ENCODE peak calls at places on chromosomes 11 and 22, in nine cellular contexts. One of them, this sample, is unnamed. For H3K4me1, the result is how much of the 10 kb centered on the place peaks cover.

GRCh38 chr11:87405843-87406242 is 368.1 kb downstream of the TMEM135 start:
- DNase-seq in effector memory CD4-positive, alpha-beta T cell: no peak
- DNase-seq in A549: no peak
- DNase-seq in GM23248: peak
- DNase-seq in neuronal stem cell: no peak
- DNase-seq in mammary epithelial cell: no peak
- DNase-seq in mucosa of descending colon: no peak
- DNase-seq in prostate gland: no peak
- DNase-seq in colonic mucosa: no peak
- DNase-seq in this sample: no peak

GRCh38 chr22:38162881-38163843 is 18.5 kb downstream of the PLA2G6 start:
- DNase-seq in GM23248: no peak
- DNase-seq in mucosa of descending colon: no peak
- DNase-seq in neuronal stem cell: no peak
- DNase-seq in A549: no peak
- DNase-seq in effector memory CD4-positive, alpha-beta T cell: no peak
- DNase-seq in mammary epithelial cell: no peak
- DNase-seq in prostate gland: no peak
- DNase-seq in colonic mucosa: no peak
- DNase-seq in this sample: no peak

GRCh38 chr11:106697058-106697457 is 321.2 kb downstream of the GUCY1A2 start:
- DNase-seq in prostate gland: no peak
- DNase-seq in A549: no peak
- DNase-seq in mucosa of descending colon: no peak
- DNase-seq in neuronal stem cell: no peak
- DNase-seq in effector memory CD4-positive, alpha-beta T cell: no peak
- DNase-seq in mammary epithelial cell: peak
- DNase-seq in GM23248: peak
- DNase-seq in colonic mucosa: no peak
- DNase-seq in this sample: peak

GRCh38 chr22:23387827-23388491 is 192.1 kb downstream of the IGLL1 start:
- DNase-seq in neuronal stem cell: no peak
- DNase-seq in effector memory CD4-positive, alpha-beta T cell: no peak
- DNase-seq in prostate gland: no peak
- DNase-seq in GM23248: no peak
- DNase-seq in A549: no peak
- DNase-seq in colonic mucosa: no peak
- DNase-seq in mammary epithelial cell: no peak
- DNase-seq in mucosa of descending colon: no peak
- DNase-seq in this sample: no peak

GRCh38 chr11:12087075-12087775 is 23.2 kb upstream of the MICAL2 start:
- DNase-seq in effector memory CD4-positive, alpha-beta T cell: peak
- DNase-seq in colonic mucosa: peak
- DNase-seq in prostate gland: no peak
- DNase-seq in neuronal stem cell: no peak
- DNase-seq in mammary epithelial cell: peak
- DNase-seq in A549: peak
- DNase-seq in GM23248: peak
- DNase-seq in mucosa of descending colon: peak
- DNase-seq in this sample: peak

GRCh38 chr11:122123258-122123929 is 7.4 kb upstream of the BLID start:
- DNase-seq in prostate gland: no peak
- DNase-seq in effector memory CD4-positive, alpha-beta T cell: no peak
- DNase-seq in A549: no peak
- DNase-seq in colonic mucosa: no peak
- DNase-seq in GM23248: peak
- DNase-seq in mucosa of descending colon: no peak
- DNase-seq in mammary epithelial cell: no peak
- DNase-seq in neuronal stem cell: no peak
- DNase-seq in this sample: peak

GRCh38 chr11:103744496-103745153 is 291.8 kb upstream of the DDI1 start:
- DNase-seq in mucosa of descending colon: no peak
- DNase-seq in mammary epithelial cell: no peak
- DNase-seq in neuronal stem cell: no peak
- DNase-seq in A549: no peak
- DNase-seq in prostate gland: no peak
- DNase-seq in GM23248: no peak
- DNase-seq in effector memory CD4-positive, alpha-beta T cell: no peak
- DNase-seq in colonic mucosa: no peak
- DNase-seq in this sample: no peak

GRCh38 chr22:26453195-26453594 is 24.1 kb downstream of the ASPHD2 start:
- DNase-seq in neuronal stem cell: no peak
- DNase-seq in GM23248: no peak
- DNase-seq in prostate gland: no peak
- DNase-seq in mammary epithelial cell: no peak
- DNase-seq in effector memory CD4-positive, alpha-beta T cell: no peak
- DNase-seq in colonic mucosa: no peak
- DNase-seq in A549: no peak
- DNase-seq in mucosa of descending colon: no peak
- DNase-seq in this sample: no peak

GRCh38 chr22:35842954-35843353 is 125.3 kb downstream of the APOL5 start:
- DNase-seq in GM23248: peak
- DNase-seq in effector memory CD4-positive, alpha-beta T cell: no peak
- DNase-seq in A549: peak
- DNase-seq in mucosa of descending colon: no peak
- DNase-seq in prostate gland: no peak
- DNase-seq in mammary epithelial cell: peak
- DNase-seq in neuronal stem cell: no peak
- DNase-seq in colonic mucosa: peak
- DNase-seq in this sample: no peak

GRCh38 chr22:46103181-46103580 is 47.1 kb upstream of the PPARA start:
- DNase-seq in prostate gland: no peak
- DNase-seq in mucosa of descending colon: no peak
- DNase-seq in GM23248: no peak
- DNase-seq in neuronal stem cell: no peak
- DNase-seq in effector memory CD4-positive, alpha-beta T cell: no peak
- DNase-seq in colonic mucosa: no peak
- DNase-seq in A549: no peak
- DNase-seq in mammary epithelial cell: no peak
- DNase-seq in this sample: no peak

GRCh38 chr11:28808771-28809170 is 700.6 kb downstream of the METTL15 start:
- DNase-seq in neuronal stem cell: no peak
- DNase-seq in A549: no peak
- DNase-seq in prostate gland: no peak
- DNase-seq in colonic mucosa: no peak
- DNase-seq in GM23248: no peak
- DNase-seq in mammary epithelial cell: peak
- DNase-seq in effector memory CD4-positive, alpha-beta T cell: no peak
- DNase-seq in mucosa of descending colon: no peak
- DNase-seq in this sample: peak

DNA sequence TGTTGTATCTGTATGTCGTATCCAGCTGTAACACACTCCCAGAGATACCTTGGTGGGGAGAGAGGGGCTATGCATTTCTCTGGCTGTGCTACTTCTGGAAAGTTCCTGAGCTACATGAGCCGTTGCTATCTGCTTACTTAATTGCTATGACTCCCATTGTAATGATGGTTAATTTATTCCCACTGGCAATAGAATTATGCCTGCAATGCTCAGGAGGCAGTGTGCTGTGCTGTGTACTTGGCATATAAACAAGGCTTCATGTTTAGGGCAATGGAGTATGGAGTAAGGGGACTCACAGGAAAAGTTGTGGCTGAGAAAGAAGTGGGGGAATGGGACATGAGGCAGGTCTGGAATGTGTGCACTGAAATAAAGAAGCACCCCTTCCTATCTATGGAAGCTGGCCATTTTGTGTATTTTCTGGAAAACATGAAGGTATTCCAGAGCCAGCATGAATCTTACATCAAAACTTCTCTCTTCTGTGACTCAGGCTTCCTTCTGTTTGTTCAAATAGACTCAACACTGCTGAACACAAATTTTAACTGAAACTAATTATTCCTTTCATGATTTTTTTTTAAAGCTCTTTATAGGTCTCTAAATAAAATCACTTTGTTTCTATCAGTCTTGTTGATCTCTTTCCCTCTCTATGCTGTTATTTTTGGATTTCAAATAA is 40.6 kb downstream of the CD44 start:
- DNase-seq in neuronal stem cell: no peak
- DNase-seq in A549: no peak
- DNase-seq in prostate gland: no peak
- DNase-seq in mucosa of descending colon: no peak
- DNase-seq in GM23248: peak
- DNase-seq in colonic mucosa: no peak
- DNase-seq in mammary epithelial cell: no peak
- DNase-seq in effector memory CD4-positive, alpha-beta T cell: no peak
- DNase-seq in this sample: no peak
- H3K4me1 ChIP-seq in neuronal stem cell: under half
- H3K4me1 ChIP-seq in A549: under half
- H3K4me1 ChIP-seq in prostate gland: under half
- H3K4me1 ChIP-seq in mucosa of descending colon: under half
- H3K4me1 ChIP-seq in GM23248: half or more
- H3K4me1 ChIP-seq in colonic mucosa: under half
- H3K4me1 ChIP-seq in mammary epithelial cell: under half
- H3K4me1 ChIP-seq in effector memory CD4-positive, alpha-beta T cell: half or more
- H3K4me1 ChIP-seq in this sample: under half

GRCh38 chr22:29152045-29152380 is 53.7 kb upstream of the EMID1 start:
- DNase-seq in prostate gland: no peak
- DNase-seq in mucosa of descending colon: peak
- DNase-seq in neuronal stem cell: no peak
- DNase-seq in A549: no peak
- DNase-seq in effector memory CD4-positive, alpha-beta T cell: no peak
- DNase-seq in mammary epithelial cell: no peak
- DNase-seq in colonic mucosa: no peak
- DNase-seq in GM23248: no peak
- DNase-seq in this sample: no peak

GRCh38 chr22:29151316-29151715 is 54.4 kb upstream of the EMID1 start:
- DNase-seq in neuronal stem cell: no peak
- DNase-seq in GM23248: no peak
- DNase-seq in mucosa of descending colon: peak
- DNase-seq in mammary epithelial cell: no peak
- DNase-seq in colonic mucosa: no peak
- DNase-seq in effector memory CD4-positive, alpha-beta T cell: no peak
- DNase-seq in A549: no peak
- DNase-seq in prostate gland: no peak
- DNase-seq in this sample: no peak

GRCh38 chr22:29152381-29153138 is 53.1 kb upstream of the EMID1 start:
- DNase-seq in mucosa of descending colon: peak
- DNase-seq in effector memory CD4-positive, alpha-beta T cell: no peak
- DNase-seq in GM23248: no peak
- DNase-seq in A549: no peak
- DNase-seq in mammary epithelial cell: no peak
- DNase-seq in neuronal stem cell: no peak
- DNase-seq in colonic mucosa: peak
- DNase-seq in prostate gland: no peak
- DNase-seq in this sample: no peak

GRCh38 chr22:29149841-29150555 is 55.7 kb upstream of the EMID1 start:
- DNase-seq in prostate gland: no peak
- DNase-seq in neuronal stem cell: no peak
- DNase-seq in GM23248: no peak
- DNase-seq in A549: no peak
- DNase-seq in effector memory CD4-positive, alpha-beta T cell: no peak
- DNase-seq in colonic mucosa: no peak
- DNase-seq in mucosa of descending colon: peak
- DNase-seq in mammary epithelial cell: no peak
- DNase-seq in this sample: no peak

GRCh38 chr22:29150701-29151100 is 55.0 kb upstream of the EMID1 start:
- DNase-seq in mucosa of descending colon: peak
- DNase-seq in GM23248: no peak
- DNase-seq in effector memory CD4-positive, alpha-beta T cell: no peak
- DNase-seq in A549: no peak
- DNase-seq in mammary epithelial cell: no peak
- DNase-seq in prostate gland: no peak
- DNase-seq in colonic mucosa: no peak
- DNase-seq in neuronal stem cell: no peak
- DNase-seq in this sample: no peak
- H3K4me1 ChIP-seq in mucosa of descending colon: under half
- H3K4me1 ChIP-seq in GM23248: under half
- H3K4me1 ChIP-seq in effector memory CD4-positive, alpha-beta T cell: under half
- H3K4me1 ChIP-seq in A549: under half
- H3K4me1 ChIP-seq in mammary epithelial cell: under half
- H3K4me1 ChIP-seq in prostate gland: under half
- H3K4me1 ChIP-seq in colonic mucosa: under half
- H3K4me1 ChIP-seq in neuronal stem cell: under half
- H3K4me1 ChIP-seq in this sample: under half

GRCh38 chr11:1487851-1488574 is 1.4 kb upstream of the MOB2 start:
- DNase-seq in prostate gland: no peak
- DNase-seq in effector memory CD4-positive, alpha-beta T cell: no peak
- DNase-seq in mammary epithelial cell: no peak
- DNase-seq in GM23248: no peak
- DNase-seq in neuronal stem cell: no peak
- DNase-seq in mucosa of descending colon: peak
- DNase-seq in colonic mucosa: no peak
- DNase-seq in A549: no peak
- DNase-seq in this sample: no peak

GRCh38 chr11:1486054-1486825 is at the start of gene MOB2:
- DNase-seq in effector memory CD4-positive, alpha-beta T cell: no peak
- DNase-seq in mammary epithelial cell: no peak
- DNase-seq in A549: no peak
- DNase-seq in prostate gland: no peak
- DNase-seq in neuronal stem cell: no peak
- DNase-seq in mucosa of descending colon: peak
- DNase-seq in colonic mucosa: peak
- DNase-seq in GM23248: no peak
- DNase-seq in this sample: no peak

GRCh38 chr11:1490651-1491050 is 4.1 kb upstream of the MOB2 start:
- DNase-seq in mucosa of descending colon: no peak
- DNase-seq in mammary epithelial cell: no peak
- DNase-seq in GM23248: no peak
- DNase-seq in effector memory CD4-positive, alpha-beta T cell: no peak
- DNase-seq in A549: no peak
- DNase-seq in prostate gland: no peak
- DNase-seq in colonic mucosa: no peak
- DNase-seq in neuronal stem cell: no peak
- DNase-seq in this sample: no peak

GRCh38 chr11:1487091-1487850 is 692 bp upstream of the MOB2 start:
- DNase-seq in A549: no peak
- DNase-seq in mucosa of descending colon: peak
- DNase-seq in mammary epithelial cell: no peak
- DNase-seq in colonic mucosa: no peak
- DNase-seq in prostate gland: no peak
- DNase-seq in GM23248: no peak
- DNase-seq in effector memory CD4-positive, alpha-beta T cell: no peak
- DNase-seq in neuronal stem cell: no peak
- DNase-seq in this sample: no peak

GRCh38 chr11:1488575-1489180 is 2.1 kb upstream of the MOB2 start:
- DNase-seq in mucosa of descending colon: peak
- DNase-seq in effector memory CD4-positive, alpha-beta T cell: no peak
- DNase-seq in mammary epithelial cell: no peak
- DNase-seq in neuronal stem cell: no peak
- DNase-seq in colonic mucosa: no peak
- DNase-seq in A549: no peak
- DNase-seq in GM23248: no peak
- DNase-seq in prostate gland: no peak
- DNase-seq in this sample: no peak
- H3K4me1 ChIP-seq in mucosa of descending colon: under half
- H3K4me1 ChIP-seq in effector memory CD4-positive, alpha-beta T cell: under half
- H3K4me1 ChIP-seq in mammary epithelial cell: under half
- H3K4me1 ChIP-seq in neuronal stem cell: under half
- H3K4me1 ChIP-seq in colonic mucosa: under half
- H3K4me1 ChIP-seq in A549: under half
- H3K4me1 ChIP-seq in GM23248: under half
- H3K4me1 ChIP-seq in prostate gland: under half
- H3K4me1 ChIP-seq in this sample: under half

DNA sequence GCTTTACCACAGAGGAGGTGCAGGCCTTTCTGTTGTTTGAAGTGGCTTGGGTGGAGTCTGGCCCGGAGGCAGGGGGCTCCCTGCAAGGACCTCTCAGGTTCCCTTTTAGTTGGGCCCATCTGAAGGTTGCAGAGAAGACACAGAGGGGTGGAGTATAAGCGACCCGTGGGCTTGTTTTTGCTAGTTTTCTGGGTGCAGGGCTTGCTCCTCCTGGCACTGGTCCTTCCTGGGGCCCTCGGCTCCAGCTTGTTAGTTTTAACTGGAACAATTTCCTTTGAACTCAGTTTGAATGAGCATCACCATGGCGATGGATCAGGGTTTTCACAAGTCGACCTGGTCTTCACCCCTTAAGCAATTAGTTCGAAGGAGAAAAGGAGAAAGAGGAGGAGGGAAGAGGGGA is 28.5 kb upstream of the OAF start:
- DNase-seq in effector memory CD4-positive, alpha-beta T cell: no peak
- DNase-seq in mucosa of descending colon: peak
- DNase-seq in prostate gland: no peak
- DNase-seq in A549: no peak
- DNase-seq in colonic mucosa: peak
- DNase-seq in GM23248: no peak
- DNase-seq in mammary epithelial cell: no peak
- DNase-seq in neuronal stem cell: no peak
- DNase-seq in this sample: no peak
- H3K4me1 ChIP-seq in effector memory CD4-positive, alpha-beta T cell: under half
- H3K4me1 ChIP-seq in mucosa of descending colon: under half
- H3K4me1 ChIP-seq in prostate gland: under half
- H3K4me1 ChIP-seq in A549: under half
- H3K4me1 ChIP-seq in colonic mucosa: under half
- H3K4me1 ChIP-seq in GM23248: half or more
- H3K4me1 ChIP-seq in mammary epithelial cell: under half
- H3K4me1 ChIP-seq in neuronal stem cell: half or more
- H3K4me1 ChIP-seq in this sample: under half